ENCODE peak calls at places on chromosomes 3 and 15, in five cellular contexts. M is activated T-helper 1 cell treated with Interleukin-2 at 50 U/mL for 16 hours, W is nephron progenitor cell, X is iPS-NIHi11, Y is cerebellar cortex. P is an unnamed sample.
A peak's percentile ranks its signal among the peaks of the same experiment; 100 is the strongest.

GRCh38 chr15:88243895-88244787 is 12.4 kb downstream of the NTRK3 start:
- DNase-seq in M (no peak), W (peak; percentile 42), X (peak; percentile 68), Y (peak; percentile 30), P (peak; percentile 80)

GRCh38 chr3:184334470-184335158 is 2.8 kb upstream of the FAM131A start:
- DNase-seq in M (no peak), W (no peak), X (no peak), Y (no peak), P (no peak)

GRCh38 chr3:45593708-45594601 is 596 bp upstream of the LIMD1 start:
- DNase-seq in M (peak; percentile 61), W (peak; percentile 78), X (peak; percentile 94), Y (peak; percentile 37), P (peak; percentile 78)

GRCh38 chr3:25513642-25514266 is 85.7 kb downstream of the RARB start:
- DNase-seq in M (no peak), W (no peak), X (no peak), Y (peak; percentile 65), P (no peak)

GRCh38 chr3:481680-482079 is 285.1 kb downstream of the CHL1 start:
- DNase-seq in M (no peak), W (no peak), X (no peak), Y (peak; percentile 61), P (peak; percentile 18)

GRCh38 chr3:51099794-51100542 is 285.1 kb upstream of the MANF start:
- DNase-seq in M (no peak), W (peak; percentile 59), X (peak; percentile 72), Y (peak; percentile 72), P (peak; percentile 46)

GRCh38 chr3:127033171-127033570 is 50.3 kb downstream of the PLXNA1 start:
- DNase-seq in M (no peak), W (no peak), X (no peak), Y (no peak), P (no peak)

GRCh38 chr3:159824341-159824740 is 164.3 kb upstream of the IL12A start:
- DNase-seq in M (no peak), W (no peak), X (peak; percentile 24), Y (peak; percentile 53), P (no peak)

GRCh38 chr3:13673207-13673606 is 124.3 kb downstream of the FBLN2 start:
- DNase-seq in M (no peak), W (no peak), X (no peak), Y (no peak), P (no peak)

GRCh38 chr3:27686642-27687041 is 35.5 kb downstream of the EOMES start:
- DNase-seq in M (no peak), W (no peak), X (no peak), Y (no peak), P (no peak)

GRCh38 chr15:59237119-59237853 is 30.6 kb downstream of the LDHAL6B start:
- DNase-seq in M (no peak), W (no peak), X (no peak), Y (no peak), P (no peak)